ENCODE peak calls at places on chromosomes 3 and 15, in four cellular contexts. F is NCI-H1105, Z is D341Med, G is coronary artery. P is an unnamed sample.

GRCh38 chr3:140469491-140469890 is 208.4 kb upstream of the TRIM42 start:
- DNase-seq in Z (no peak), F (no peak), G (no peak), P (no peak)

GRCh38 chr3:53803124-53803815 is 42.9 kb downstream of the CHDH start:
- DNase-seq in G (no peak), F (no peak), Z (no peak), P (no peak)

GRCh38 chr15:75360391-75360790 is 8.0 kb downstream of the MAN2C1 start:
- DNase-seq in Z (no peak), G (no peak), F (no peak), P (no peak)

GRCh38 chr3:10320320-10320677 is 613 bp downstream of the SEC13 start:
- DNase-seq in F (no peak), G (peak), Z (no peak), P (no peak)

GRCh38 chr3:124877617-124878016 is 9.5 kb downstream of the ITGB5 start:
- DNase-seq in G (no peak), F (no peak), Z (no peak), P (no peak)

GRCh38 chr3:23738946-23739345 is 66.8 kb upstream of the UBE2E1 start:
- DNase-seq in Z (no peak), F (no peak), G (no peak), P (no peak)

GRCh38 chr3:143216709-143217182 is 97.2 kb downstream of the CHST2 start:
- DNase-seq in F (no peak), Z (no peak), G (no peak), P (no peak)

GRCh38 chr3:167602041-167602440 is 51.7 kb downstream of the WDR49 start:
- DNase-seq in F (no peak), G (no peak), Z (no peak), P (no peak)

GRCh38 chr3:30408105-30408557 is 198.3 kb upstream of the TGFBR2 start:
- DNase-seq in F (no peak), Z (no peak), G (no peak), P (no peak)

GRCh38 chr3:104629038-104629437 is 737.7 kb upstream of the ALCAM start:
- DNase-seq in Z (no peak), G (no peak), F (no peak), P (no peak)

GRCh38 chr3:126463521-126463920 is 12.2 kb downstream of the ZXDC start:
- DNase-seq in G (no peak), Z (no peak), F (no peak), P (no peak)

GRCh38 chr3:32405155-32405554 is 13.5 kb downstream of the CMTM7 start:
- DNase-seq in Z (no peak), F (no peak), G (peak), P (no peak)

GRCh38 chr15:57114070-57114469 is 195.6 kb downstream of the TCF12 start:
- DNase-seq in G (no peak), F (peak), Z (no peak), P (no peak)

GRCh38 chr3:127979473-127979872 is 64.4 kb downstream of the KBTBD12 start:
- DNase-seq in G (no peak), F (no peak), Z (no peak), P (no peak)

GRCh38 chr3:127800508-127800907 is 21.8 kb downstream of the MGLL start:
- DNase-seq in F (no peak), Z (no peak), G (no peak), P (no peak)

GRCh38 chr15:94177112-94177511 is 54.2 kb upstream of the MCTP2 start:
- DNase-seq in G (no peak), Z (no peak), F (no peak), P (no peak)

GRCh38 chr3:17057316-17057715 is 172.6 kb downstream of the PLCL2 start:
- DNase-seq in Z (no peak), G (no peak), F (no peak), P (no peak)

GRCh38 chr15:77538011-77538410 is 94.7 kb downstream of the LINGO1 start:
- DNase-seq in G (no peak), F (no peak), Z (no peak), P (no peak)

GRCh38 chr3:184596886-184597575 is 35.4 kb downstream of the EPHB3 start:
- DNase-seq in G (no peak), F (no peak), Z (no peak), P (no peak)

GRCh38 chr3:161630791-161631190 is 134.2 kb downstream of the OTOL1 start:
- DNase-seq in Z (no peak), G (no peak), F (no peak), P (no peak)

GRCh38 chr15:77915261-77915960 is 162.1 kb downstream of the TBC1D2B start:
- DNase-seq in G (peak), Z (no peak), F (no peak), P (no peak)

GRCh38 chr3:156609115-156609514 is 54.2 kb upstream of the SSR3 start:
- DNase-seq in G (no peak), F (no peak), Z (no peak), P (no peak)

P was measured in NCI-H1694.